ENCODE peak calls at places on chromosomes 6 and 20, in four cellular contexts. One of them, this sample, is unnamed.

GRCh38 chr6:41056768-41057490 is 3.9 kb downstream of the APOBEC2 start:
- DNase-seq in adrenal gland: no peak
- DNase-seq in HCT116: no peak
- DNase-seq in uterus: no peak
- DNase-seq in this sample: no peak

GRCh38 chr20:20491110-20491783 is 123.3 kb downstream of the INSM1 start:
- DNase-seq in adrenal gland: no peak
- DNase-seq in HCT116: no peak
- DNase-seq in uterus: no peak
- DNase-seq in this sample: no peak

GRCh38 chr6:54892831-54893230 is 46.3 kb downstream of the FAM83B start:
- DNase-seq in adrenal gland: no peak
- DNase-seq in HCT116: peak
- DNase-seq in uterus: no peak
- DNase-seq in this sample: no peak

GRCh38 chr6:12296255-12296573 is 6.1 kb downstream of the EDN1 start:
- DNase-seq in adrenal gland: no peak
- DNase-seq in HCT116: no peak
- DNase-seq in uterus: no peak
- DNase-seq in this sample: no peak

GRCh38 chr6:157271441-157271840 is 51.9 kb downstream of the TMEM242 start:
- DNase-seq in adrenal gland: peak
- DNase-seq in HCT116: no peak
- DNase-seq in uterus: no peak
- DNase-seq in this sample: no peak

GRCh38 chr6:22147983-22148797 is 148.6 kb downstream of the PRL start:
- DNase-seq in adrenal gland: peak
- DNase-seq in HCT116: no peak
- DNase-seq in uterus: no peak
- DNase-seq in this sample: no peak

GRCh38 chr6:41280658-41281057 is 5.8 kb downstream of the TREM1 start:
- DNase-seq in adrenal gland: no peak
- DNase-seq in HCT116: no peak
- DNase-seq in uterus: no peak
- DNase-seq in this sample: peak

GRCh38 chr6:147043994-147044477 is 160.2 kb upstream of the STXBP5 start:
- DNase-seq in adrenal gland: no peak
- DNase-seq in HCT116: no peak
- DNase-seq in uterus: no peak
- DNase-seq in this sample: no peak

GRCh38 chr20:4910951-4911350 is 90.4 kb downstream of the SLC23A2 start:
- DNase-seq in adrenal gland: no peak
- DNase-seq in HCT116: no peak
- DNase-seq in uterus: no peak
- DNase-seq in this sample: no peak

GRCh38 chr20:62053465-62054196 is 12.1 kb downstream of the TAF4 start:
- DNase-seq in adrenal gland: peak
- DNase-seq in HCT116: no peak
- DNase-seq in uterus: no peak
- DNase-seq in this sample: peak

GRCh38 chr6:18203786-18204185 is 48.6 kb downstream of the KDM1B start:
- DNase-seq in adrenal gland: no peak
- DNase-seq in HCT116: no peak
- DNase-seq in uterus: no peak
- DNase-seq in this sample: no peak

GRCh38 chr20:57559286-57559627 is 1.7 kb upstream of the PCK1 start:
- DNase-seq in adrenal gland: no peak
- DNase-seq in HCT116: no peak
- DNase-seq in uterus: no peak
- DNase-seq in this sample: no peak

GRCh38 chr6:154154389-154154967 is 115.4 kb downstream of the OPRM1 start:
- DNase-seq in adrenal gland: peak
- DNase-seq in HCT116: peak
- DNase-seq in uterus: peak
- DNase-seq in this sample: no peak

DNA sequence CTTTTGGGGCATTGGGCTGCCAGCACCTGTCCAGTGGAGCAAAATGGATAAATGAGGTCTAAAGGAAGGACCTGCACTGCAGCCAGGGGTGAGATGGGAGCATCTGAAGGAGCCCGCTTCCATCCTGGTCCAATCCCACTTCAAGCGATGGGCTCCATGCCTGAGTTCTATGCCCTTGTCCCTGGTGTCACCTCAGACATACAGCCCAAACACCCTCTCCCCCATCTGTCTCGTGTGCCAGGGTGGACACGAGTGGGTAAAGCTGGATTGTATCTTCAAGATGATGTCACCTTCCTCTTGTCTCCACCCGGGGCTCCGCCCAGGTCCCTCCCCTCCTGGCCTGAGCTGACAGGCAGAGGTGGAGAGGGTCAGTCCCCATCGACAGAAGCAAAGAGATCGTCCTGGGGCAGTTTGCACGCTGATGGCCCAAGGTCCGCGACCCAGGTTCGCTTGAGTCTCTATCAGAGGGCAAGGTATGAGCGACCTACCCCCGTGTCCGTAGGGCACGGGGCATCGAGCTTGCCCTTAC is 544 bp downstream of the SMIM29 start:
- DNase-seq in adrenal gland: peak
- DNase-seq in HCT116: no peak
- DNase-seq in uterus: peak
- DNase-seq in this sample: peak
- TF ChIP-seq POLR2A in adrenal gland: no peak
- TF ChIP-seq POLR2A in HCT116: no peak
- TF ChIP-seq POLR2A in uterus: no peak
- TF ChIP-seq POLR2A in this sample: no peak

GRCh38 chr6:34237316-34237721 is 646 bp downstream of the HMGA1 start:
- DNase-seq in adrenal gland: no peak
- DNase-seq in HCT116: no peak
- DNase-seq in uterus: peak
- DNase-seq in this sample: no peak

GRCh38 chr6:34238507-34239239 is 2.0 kb downstream of the HMGA1 start:
- DNase-seq in adrenal gland: peak
- DNase-seq in HCT116: no peak
- DNase-seq in uterus: no peak
- DNase-seq in this sample: no peak

GRCh38 chr6:34236423-34237315 is at the start of gene HMGA1:
- DNase-seq in adrenal gland: peak
- DNase-seq in HCT116: no peak
- DNase-seq in uterus: peak
- DNase-seq in this sample: no peak

GRCh38 chr6:34239240-34239825 is 2.7 kb downstream of the HMGA1 start:
- DNase-seq in adrenal gland: peak
- DNase-seq in HCT116: no peak
- DNase-seq in uterus: no peak
- DNase-seq in this sample: no peak

GRCh38 chr6:34237722-34238506 is 1.2 kb downstream of the HMGA1 start:
- DNase-seq in adrenal gland: no peak
- DNase-seq in HCT116: no peak
- DNase-seq in uterus: peak
- DNase-seq in this sample: no peak
- TF ChIP-seq POLR2A in adrenal gland: no peak
- TF ChIP-seq POLR2A in HCT116: no peak
- TF ChIP-seq POLR2A in uterus: no peak
- TF ChIP-seq POLR2A in this sample: no peak

DNA sequence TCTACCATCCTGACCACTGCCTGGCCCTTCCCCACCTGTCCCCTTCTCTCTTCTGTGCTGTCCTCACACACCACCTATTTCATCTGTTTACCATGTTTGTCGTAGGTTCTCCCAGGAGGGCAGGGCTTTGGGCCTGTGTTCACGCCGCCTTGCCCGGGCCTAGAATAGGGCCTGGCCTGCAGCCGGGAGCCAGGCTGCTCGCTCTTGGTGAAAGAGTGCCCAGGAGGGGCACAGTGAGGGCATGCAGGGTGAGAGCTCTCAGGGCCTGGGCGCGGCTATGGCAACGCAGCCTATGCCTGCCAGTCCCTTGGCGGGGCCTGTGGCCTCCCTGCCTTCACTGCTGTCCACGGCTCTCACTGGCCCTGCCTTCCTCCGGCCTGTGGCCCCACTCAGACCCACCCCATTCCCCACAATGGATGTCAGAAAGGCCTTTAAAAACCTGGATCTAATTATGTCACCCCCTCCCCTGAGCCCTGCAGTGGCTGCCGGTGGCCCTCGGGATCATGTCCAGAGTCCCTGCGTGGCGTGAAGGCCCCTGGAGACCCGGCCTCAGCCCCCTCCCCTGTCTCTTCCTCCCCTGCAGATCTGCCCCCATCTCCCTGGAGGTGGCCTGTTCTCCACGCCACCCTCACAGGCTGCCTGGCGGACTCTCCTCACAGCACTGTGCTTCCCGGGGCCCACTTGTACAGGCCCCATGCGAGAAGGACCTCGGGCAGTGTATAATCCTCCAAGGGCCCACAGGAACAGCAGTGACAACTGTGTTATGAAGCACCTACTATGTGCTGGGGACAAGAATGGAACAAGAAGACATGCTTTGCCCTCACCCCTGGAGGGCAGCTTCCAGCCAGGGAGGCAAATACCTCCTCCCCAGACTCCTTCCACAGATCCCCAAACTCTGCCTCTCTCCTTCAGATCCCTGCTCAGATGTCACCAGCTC is 22.9 kb upstream of the NOL4L start:
- DNase-seq in adrenal gland: no peak
- DNase-seq in HCT116: no peak
- DNase-seq in uterus: no peak
- DNase-seq in this sample: no peak
- TF ChIP-seq POLR2A in adrenal gland: no peak
- TF ChIP-seq POLR2A in HCT116: no peak
- TF ChIP-seq POLR2A in uterus: no peak
- TF ChIP-seq POLR2A in this sample: no peak

GRCh38 chr20:36951977-36952738 is 650 bp upstream of the SAMHD1 start:
- DNase-seq in adrenal gland: no peak
- DNase-seq in HCT116: no peak
- DNase-seq in uterus: no peak
- DNase-seq in this sample: no peak

GRCh38 chr20:36956674-36957073 is 5.2 kb upstream of the SAMHD1 start:
- DNase-seq in adrenal gland: no peak
- DNase-seq in HCT116: no peak
- DNase-seq in uterus: no peak
- DNase-seq in this sample: no peak

GRCh38 chr20:36950432-36951197 is 893 bp downstream of the SAMHD1 start:
- DNase-seq in adrenal gland: peak
- DNase-seq in HCT116: no peak
- DNase-seq in uterus: peak
- DNase-seq in this sample: no peak

DNA sequence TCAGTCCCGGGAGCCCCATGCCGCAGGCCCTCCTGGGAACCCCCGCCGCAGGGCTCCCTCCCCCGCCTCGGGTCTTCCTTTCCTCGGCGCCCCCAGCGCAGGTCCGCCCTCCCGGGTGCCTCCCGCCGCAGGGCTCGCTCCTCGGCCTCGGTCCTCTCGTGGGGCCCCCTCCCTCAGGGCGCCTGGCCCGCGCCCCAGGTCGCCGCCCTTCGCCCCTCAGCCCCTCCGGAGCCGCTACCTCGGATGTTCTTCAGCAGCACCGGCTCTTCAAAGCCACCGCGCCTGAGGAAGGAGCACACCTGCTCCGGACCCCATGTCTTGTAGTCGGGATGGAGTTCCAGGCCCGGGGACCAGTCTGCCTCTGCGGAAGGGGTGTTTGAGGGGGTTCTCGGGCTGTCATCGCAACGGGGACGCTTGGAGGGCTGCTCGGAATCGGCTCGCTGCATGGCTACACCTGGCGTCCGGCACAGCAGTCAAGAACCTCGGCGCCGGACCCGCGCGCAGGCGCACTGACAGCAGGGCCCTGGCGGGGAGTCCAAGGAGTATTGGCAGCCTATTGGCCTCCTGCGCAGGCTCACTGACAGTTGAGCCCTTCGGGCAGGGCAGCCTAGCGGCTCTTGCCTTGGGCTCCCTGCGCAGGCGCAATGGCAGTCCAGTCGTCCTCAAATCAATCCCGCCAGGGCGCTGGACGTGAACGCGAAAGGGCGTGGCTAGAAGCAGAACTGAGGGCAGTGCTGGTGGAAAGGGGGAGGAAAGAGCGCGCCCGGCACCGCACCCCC is at the start of gene SAMHD1:
- DNase-seq in adrenal gland: peak
- DNase-seq in HCT116: peak
- DNase-seq in uterus: peak
- DNase-seq in this sample: peak
- TF ChIP-seq POLR2A in adrenal gland: peak
- TF ChIP-seq POLR2A in HCT116: peak
- TF ChIP-seq POLR2A in uterus: peak
- TF ChIP-seq POLR2A in this sample: peak